ENCODE peak calls at places on chromosomes 4 and X, in eight cellular contexts. A is AG04450; Q is neuronal stem cell; Y is transverse colon; B is GM23248; G is CD4-positive, alpha-beta T cell; P is tibial nerve; C is colonic mucosa. I is an unnamed sample. For H3K9me3, the result is how much of the 10 kb centered on the place peaks cover.

GRCh38 chrX:106302304-106302703 is 134.2 kb downstream of the PWWP3B start:
- DNase-seq in P (no peak), C (no peak), B (no peak), Q (no peak), A (no peak), G (no peak), Y (no peak), I (no peak)

GRCh38 chr4:17811078-17811603 is 362 bp downstream of the NCAPG start:
- DNase-seq in C (peak), Q (no peak), G (no peak), Y (peak), P (no peak), A (no peak), B (peak), I (no peak)

GRCh38 chr4:56750231-56750630 is 69.1 kb upstream of the HOPX start:
- DNase-seq in B (no peak), P (no peak), Y (no peak), Q (no peak), C (no peak), A (no peak), G (no peak), I (no peak)

GRCh38 chr4:159655547-159655946 is 552.7 kb downstream of the RAPGEF2 start:
- DNase-seq in A (no peak), Q (no peak), B (no peak), G (no peak), P (no peak), C (no peak), Y (no peak), I (no peak)

GRCh38 chr4:102169345-102169744 is 175.9 kb downstream of the SLC39A8 start:
- DNase-seq in P (no peak), A (no peak), Q (peak), G (no peak), C (no peak), B (peak), Y (no peak), I (no peak)

GRCh38 chrX:38940547-38940946 is 139.3 kb downstream of the MID1IP1 start:
- DNase-seq in A (no peak), P (no peak), Q (no peak), G (no peak), Y (no peak), C (no peak), B (peak), I (no peak)

GRCh38 chr4:114077610-114078009 is 98.2 kb upstream of the ARSJ start:
- DNase-seq in C (no peak), G (no peak), A (peak), B (peak), Q (no peak), P (no peak), Y (no peak), I (no peak)

GRCh38 chr4:10173039-10173753 is 56.6 kb upstream of the WDR1 start:
- DNase-seq in Y (peak), G (no peak), Q (no peak), P (no peak), A (no peak), B (peak), C (no peak), I (no peak)

GRCh38 chr4:10336471-10336870 is 120.8 kb downstream of the ZNF518B start:
- DNase-seq in A (no peak), P (no peak), C (no peak), Q (no peak), G (no peak), B (peak), Y (no peak), I (no peak)

GRCh38 chr4:89410687-89411086 is 103.1 kb upstream of the GPRIN3 start:
- DNase-seq in C (no peak), P (no peak), A (no peak), Y (no peak), Q (peak), G (no peak), B (peak), I (no peak)

GRCh38 chr4:71130827-71131603 is 137.6 kb downstream of the DCK start:
- DNase-seq in Y (no peak), C (no peak), G (no peak), P (no peak), Q (no peak), B (peak), A (no peak), I (no peak)

GRCh38 chr4:48752726-48753125 is 27.4 kb downstream of the FRYL start:
- DNase-seq in P (no peak), A (no peak), Q (no peak), B (no peak), C (no peak), G (no peak), Y (no peak), I (no peak)
- H3K27ac ChIP-seq in P (no peak), A (no peak), Q (no peak), B (no peak), C (no peak), G (no peak), Y (no peak), I (no peak)

DNA sequence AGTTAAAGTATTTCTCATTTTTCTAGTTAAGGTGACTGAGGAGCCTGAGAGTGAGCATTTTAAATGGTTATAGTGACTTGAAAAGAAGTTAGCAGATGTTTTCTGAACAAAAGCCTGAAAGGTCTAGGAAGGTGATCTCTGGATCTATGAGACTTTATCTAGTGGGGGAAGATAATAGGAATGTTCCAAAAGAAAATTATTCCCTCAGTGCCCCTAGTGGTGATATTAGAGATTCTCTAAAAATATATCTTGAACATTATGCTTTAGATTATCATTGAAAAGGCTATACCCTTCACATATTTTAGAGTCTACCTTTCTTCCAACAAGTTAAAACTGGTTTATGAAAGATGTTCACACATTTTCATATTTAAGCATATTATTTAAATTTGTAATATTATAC is 69.0 kb upstream of the SPANXN1 start:
- DNase-seq in Y (no peak), A (no peak), P (no peak), Q (no peak), G (no peak), B (no peak), C (no peak), I (no peak)
- H3K9me3 ChIP-seq in Y (under half), A (under half), P (under half), Q (under half), G (under half), B (under half), C (under half), I (under half)

GRCh38 chr4:53706422-53707032 is 115.2 kb upstream of the LNX1 start:
- DNase-seq in A (no peak), Y (no peak), B (peak), C (peak), Q (peak), G (no peak), P (peak), I (no peak)
- H3K27ac ChIP-seq in A (no peak), Y (no peak), B (no peak), C (no peak), Q (no peak), G (no peak), P (no peak), I (no peak)

GRCh38 chr4:19944806-19945205 is 306.9 kb upstream of the SLIT2 start:
- DNase-seq in C (no peak), P (peak), Q (peak), G (no peak), Y (no peak), B (no peak), A (no peak), I (no peak)

GRCh38 chr4:19944251-19944650 is 307.5 kb upstream of the SLIT2 start:
- DNase-seq in A (no peak), C (no peak), P (no peak), G (no peak), Q (no peak), Y (no peak), B (no peak), I (no peak)

GRCh38 chr4:19945501-19945900 is 306.2 kb upstream of the SLIT2 start:
- DNase-seq in B (no peak), Q (no peak), G (no peak), Y (no peak), A (no peak), P (no peak), C (no peak), I (no peak)

GRCh38 chr4:19940861-19941260 is 310.8 kb upstream of the SLIT2 start:
- DNase-seq in B (no peak), Q (no peak), G (no peak), C (no peak), A (no peak), Y (no peak), P (no peak), I (no peak)

DNA sequence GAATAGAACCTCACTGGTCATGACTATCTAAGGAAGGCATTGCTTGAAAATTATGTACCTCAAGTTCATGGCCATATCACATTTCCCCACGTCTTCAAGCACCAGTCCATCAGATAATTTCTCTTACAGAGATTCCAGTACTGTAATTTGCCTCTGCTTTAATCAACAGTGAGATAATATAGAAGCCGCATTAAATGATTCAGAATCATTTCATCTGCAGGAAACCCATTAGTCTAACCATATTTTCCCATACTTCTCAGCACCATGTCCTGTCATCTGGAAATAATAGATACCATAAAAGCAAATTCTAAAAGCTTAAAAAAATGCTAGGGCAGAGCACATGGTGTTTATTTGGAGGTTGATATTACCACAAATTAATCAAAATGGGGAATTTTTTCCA is 310.3 kb upstream of the SLIT2 start:
- DNase-seq in B (no peak), A (no peak), P (no peak), C (no peak), Y (no peak), Q (no peak), G (no peak), I (no peak)
- H3K9me3 ChIP-seq in B (under half), A (under half), P (under half), C (under half), Y (under half), Q (under half), G (under half), I (under half)

DNA sequence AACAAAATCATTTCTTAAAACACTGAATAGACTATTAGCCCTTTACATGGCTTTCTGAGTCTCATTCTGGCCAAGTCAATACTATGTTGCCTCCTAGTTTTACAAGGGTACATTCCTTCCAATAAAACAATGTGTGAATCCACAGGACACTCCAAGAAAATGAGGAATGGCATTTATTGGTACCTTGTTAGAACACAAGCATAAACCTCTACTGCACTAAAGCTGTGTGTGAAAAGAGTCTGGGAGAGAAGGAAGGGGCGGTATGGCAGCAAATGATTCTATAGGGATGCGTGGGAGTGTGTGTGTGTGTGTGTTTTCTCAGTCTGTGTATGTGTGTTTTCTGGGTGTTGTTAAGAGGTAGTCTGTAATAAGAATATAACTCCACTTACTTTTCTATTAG is 48.9 kb downstream of the CXCL1 start:
- DNase-seq in Q (no peak), C (no peak), Y (no peak), A (no peak), P (no peak), B (no peak), G (no peak), I (no peak)
- H3K27ac ChIP-seq in Q (no peak), C (no peak), Y (peak), A (no peak), P (no peak), B (no peak), G (no peak), I (no peak)

DNA sequence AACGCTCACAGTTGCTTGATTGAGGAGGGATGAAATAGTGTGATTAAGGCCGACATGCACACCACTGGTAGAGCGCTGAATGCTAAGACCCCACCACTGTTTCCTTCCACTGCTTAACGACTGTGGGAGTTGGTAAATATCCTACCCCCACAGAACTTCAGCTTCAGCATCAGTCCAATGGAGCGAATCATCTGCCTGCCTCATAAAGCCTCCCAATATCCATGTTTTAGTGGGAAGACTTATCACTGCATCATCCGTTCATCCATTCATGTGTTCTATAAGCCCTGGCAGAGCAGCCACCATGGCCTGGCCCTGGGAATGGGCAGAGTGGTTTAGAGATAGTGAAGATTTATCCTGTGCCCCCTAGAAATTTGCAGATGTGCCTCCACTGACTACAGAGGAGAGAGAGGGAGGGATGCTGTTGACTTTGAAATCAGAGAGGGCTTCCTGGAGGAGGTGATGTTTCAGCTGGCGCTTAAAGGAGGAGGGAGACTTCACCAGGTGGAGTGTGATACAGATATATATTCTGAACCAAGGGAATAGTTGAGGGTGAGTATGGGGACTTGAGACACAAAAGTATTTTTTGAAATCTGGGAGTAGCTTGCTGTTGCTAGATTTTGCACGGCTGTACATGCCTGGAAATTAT is 71.9 kb upstream of the STX18 start:
- DNase-seq in G (no peak), Y (no peak), C (no peak), B (peak), P (no peak), A (no peak), Q (no peak), I (no peak)
- H3K9me3 ChIP-seq in G (under half), Y (under half), C (under half), B (under half), P (under half), A (under half), Q (under half), I (under half)

GRCh38 chrX:489805-490204 is 103.1 kb upstream of the PPP2R3B start:
- DNase-seq in Y (no peak), Q (no peak), P (no peak), G (no peak), C (no peak), B (no peak), A (no peak), I (no peak)
- H3K27ac ChIP-seq in Y (no peak), Q (no peak), P (no peak), G (no peak), C (no peak), B (no peak), A (no peak), I (no peak)

GRCh38 chr4:161894493-161895167 is 269.2 kb downstream of the FSTL5 start:
- DNase-seq in Y (no peak), P (no peak), Q (no peak), A (no peak), B (no peak), C (no peak), G (no peak), I (no peak)
- H3K9me3 ChIP-seq in Y (under half), P (under half), Q (under half), A (under half), B (under half), C (under half), G (under half), I (under half)

I was measured in CD4-positive, alpha-beta memory T cell.